ENCODE peak calls at places on chromosomes 7 and 10, in five cellular contexts. J, Y, Z, U and F are unnamed samples.

GRCh38 chr10:102234866-102235597 is 6.3 kb downstream of the PITX3 start:
- DNase-seq in J (no peak), Z (no peak), Y (no peak), U (no peak), F (no peak)

GRCh38 chr7:84502222-84502621 is 307.6 kb upstream of the SEMA3A start:
- DNase-seq in J (no peak), U (no peak), Z (no peak), Y (no peak), F (no peak)

GRCh38 chr7:140391634-140392033 is 6.7 kb downstream of the SLC37A3 start:
- DNase-seq in Z (no peak), J (no peak), Y (no peak), U (no peak), F (no peak)

GRCh38 chr10:131018886-131019500 is 292.5 kb downstream of the TCERG1L start:
- DNase-seq in U (no peak), Z (no peak), Y (no peak), J (no peak), F (no peak)

GRCh38 chr7:83161186-83161585 is 1.5 kb downstream of the PCLO start:
- DNase-seq in U (no peak), J (no peak), Z (no peak), Y (no peak), F (no peak)

GRCh38 chr7:67453580-67453979 is 456.9 kb downstream of the TYW1 start:
- DNase-seq in U (no peak), Y (no peak), J (no peak), Z (no peak), F (no peak)

GRCh38 chr7:32357535-32358277 is 132.5 kb downstream of the LSM5 start:
- DNase-seq in Y (no peak), U (no peak), J (peak; percentile 20), Z (no peak), F (peak; percentile 37)

GRCh38 chr7:82183633-82184032 is 259.9 kb downstream of the CACNA2D1 start:
- DNase-seq in J (no peak), Y (no peak), U (peak; percentile 87), Z (no peak), F (peak; percentile 91)

GRCh38 chr7:131502810-131503545 is 53.5 kb downstream of the PODXL start:
- DNase-seq in J (no peak), U (peak; percentile 49), Y (no peak), Z (no peak), F (peak; percentile 54)

GRCh38 chr10:119441921-119442757 is 100.4 kb downstream of the RGS10 start:
- DNase-seq in Y (no peak), U (no peak), J (no peak), Z (no peak), F (no peak)